ENCODE peak calls at places on chromosome 6, in seven cellular contexts. L is HCT116, Y is K562, T is SK-N-SH, X is GM12878, E is H1, V is HepG2. Q is an unnamed sample.

GRCh38 chr6:87029711-87030314 is 65.1 kb downstream of the CGA start:
- DNase-seq in L (peak; percentile 61), Y (peak; percentile 60), T (peak; percentile 51), X (no peak), E (no peak), V (peak; percentile 16), Q (peak; percentile 51)

GRCh38 chr6:82651845-82652333 is 288.3 kb downstream of the TPBG start:
- DNase-seq in L (no peak), Y (no peak), T (no peak), X (no peak), E (no peak), V (no peak), Q (no peak)

GRCh38 chr6:141077355-141078333 is 1055.1 kb upstream of the GJE1 start:
- DNase-seq in L (peak; percentile 65), Y (no peak), T (peak; percentile 15), X (no peak), E (peak; percentile 50), V (peak; percentile 80), Q (no peak)

GRCh38 chr6:125714431-125715090 is 34.9 kb upstream of the HEY2 start:
- DNase-seq in L (no peak), Y (no peak), T (no peak), X (peak; percentile 55), E (no peak), V (no peak), Q (no peak)

GRCh38 chr6:85461806-85462185 is 11.9 kb downstream of the NT5E start:
- DNase-seq in L (no peak), Y (no peak), T (no peak), X (no peak), E (no peak), V (no peak), Q (no peak)

GRCh38 chr6:56368484-56368883 is 121.1 kb upstream of the COL21A1 start:
- DNase-seq in L (no peak), Y (no peak), T (no peak), X (no peak), E (no peak), V (peak; percentile 34), Q (no peak)

GRCh38 chr6:11111769-11112437 is 378 bp upstream of the ERVFRD-1 start:
- DNase-seq in L (no peak), Y (peak; percentile 72), T (no peak), X (no peak), E (peak; percentile 37), V (no peak), Q (no peak)

GRCh38 chr6:40977085-40977484 is 61.9 kb downstream of the UNC5CL start:
- DNase-seq in L (no peak), Y (no peak), T (no peak), X (no peak), E (no peak), V (no peak), Q (no peak)

GRCh38 chr6:48423640-48424365 is 312.8 kb upstream of the PTCHD4 start:
- DNase-seq in L (no peak), Y (no peak), T (no peak), X (no peak), E (no peak), V (no peak), Q (no peak)

GRCh38 chr6:63295553-63295952 is 24.2 kb downstream of the LGSN start:
- DNase-seq in L (no peak), Y (no peak), T (no peak), X (no peak), E (no peak), V (no peak), Q (no peak)

GRCh38 chr6:14037402-14038277 is 79.9 kb upstream of the CD83 start:
- DNase-seq in L (no peak), Y (peak; percentile 30), T (no peak), X (no peak), E (no peak), V (no peak), Q (no peak)

GRCh38 chr6:43096451-43097097 is 20.5 kb downstream of the PTK7 start:
- DNase-seq in L (no peak), Y (peak; percentile 43), T (peak; percentile 38), X (no peak), E (no peak), V (no peak), Q (peak; percentile 64)

GRCh38 chr6:41767112-41767946 is 12.4 kb downstream of the FRS3 start:
- DNase-seq in L (no peak), Y (peak; percentile 85), T (peak; percentile 89), X (no peak), E (no peak), V (peak; percentile 82), Q (peak; percentile 54)

GRCh38 chr6:24692851-24693592 is 25.9 kb downstream of the C6orf62 start:
- DNase-seq in L (no peak), Y (no peak), T (no peak), X (no peak), E (no peak), V (no peak), Q (no peak)

GRCh38 chr6:46251583-46252339 is 81.0 kb upstream of the ENPP5 start:
- DNase-seq in L (no peak), Y (no peak), T (no peak), X (no peak), E (no peak), V (no peak), Q (no peak)

GRCh38 chr6:106149472-106150069 is 63.4 kb downstream of the PRDM1 start:
- DNase-seq in L (no peak), Y (no peak), T (no peak), X (no peak), E (no peak), V (no peak), Q (no peak)

GRCh38 chr6:18471232-18471964 is 84.2 kb downstream of the RNF144B start:
- DNase-seq in L (no peak), Y (no peak), T (peak; percentile 6), X (no peak), E (no peak), V (no peak), Q (no peak)

GRCh38 chr6:53369876-53370515 is 21.2 kb upstream of the ELOVL5 start:
- DNase-seq in L (no peak), Y (no peak), T (no peak), X (no peak), E (no peak), V (no peak), Q (no peak)

GRCh38 chr6:92495246-92495645 is 924.1 kb downstream of the EPHA7 start:
- DNase-seq in L (no peak), Y (no peak), T (no peak), X (no peak), E (no peak), V (no peak), Q (peak; percentile 12)

GRCh38 chr6:3193102-3193837 is 34.2 kb downstream of the TUBB2B start:
- DNase-seq in L (no peak), Y (no peak), T (no peak), X (no peak), E (no peak), V (no peak), Q (no peak)

GRCh38 chr6:3195695-3196497 is 31.6 kb downstream of the TUBB2B start:
- DNase-seq in L (peak; percentile 19), Y (peak; percentile 88), T (peak; percentile 63), X (no peak), E (peak; percentile 66), V (peak; percentile 90), Q (no peak)

GRCh38 chr6:3195377-3195694 is 32.1 kb downstream of the TUBB2B start:
- DNase-seq in L (no peak), Y (no peak), T (no peak), X (no peak), E (no peak), V (no peak), Q (no peak)

GRCh38 chr6:3194535-3195376 is 32.7 kb downstream of the TUBB2B start:
- DNase-seq in L (no peak), Y (peak; percentile 29), T (peak; percentile 85), X (no peak), E (peak; percentile 62), V (no peak), Q (no peak)

DNA sequence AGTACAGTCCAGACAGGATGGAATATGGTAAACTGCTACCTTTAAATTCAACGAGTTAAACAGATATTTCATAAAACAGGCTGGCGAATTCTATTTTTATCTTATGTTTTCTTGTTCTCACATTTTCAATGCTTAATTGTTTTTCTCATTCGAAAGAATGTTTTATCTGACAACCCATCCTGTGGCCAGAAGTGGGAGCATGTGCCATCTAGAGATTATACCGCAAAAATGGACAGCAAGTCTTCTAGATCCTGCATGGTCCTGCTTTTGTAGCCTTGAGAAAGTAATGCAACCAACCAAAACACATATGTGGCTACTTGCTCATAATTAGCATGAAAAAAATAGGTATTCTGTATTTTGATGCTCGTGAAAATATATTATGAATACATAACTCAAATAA is 30.7 kb downstream of the TUBB2B start:
- DNase-seq in L (no peak), Y (peak; percentile 59), T (no peak), X (no peak), E (no peak), V (no peak), Q (no peak)
- TF ChIP-seq JUND in L (no peak), Y (no peak), T (no peak), X (no peak), E (no peak), V (no peak), Q (no peak)

DNA sequence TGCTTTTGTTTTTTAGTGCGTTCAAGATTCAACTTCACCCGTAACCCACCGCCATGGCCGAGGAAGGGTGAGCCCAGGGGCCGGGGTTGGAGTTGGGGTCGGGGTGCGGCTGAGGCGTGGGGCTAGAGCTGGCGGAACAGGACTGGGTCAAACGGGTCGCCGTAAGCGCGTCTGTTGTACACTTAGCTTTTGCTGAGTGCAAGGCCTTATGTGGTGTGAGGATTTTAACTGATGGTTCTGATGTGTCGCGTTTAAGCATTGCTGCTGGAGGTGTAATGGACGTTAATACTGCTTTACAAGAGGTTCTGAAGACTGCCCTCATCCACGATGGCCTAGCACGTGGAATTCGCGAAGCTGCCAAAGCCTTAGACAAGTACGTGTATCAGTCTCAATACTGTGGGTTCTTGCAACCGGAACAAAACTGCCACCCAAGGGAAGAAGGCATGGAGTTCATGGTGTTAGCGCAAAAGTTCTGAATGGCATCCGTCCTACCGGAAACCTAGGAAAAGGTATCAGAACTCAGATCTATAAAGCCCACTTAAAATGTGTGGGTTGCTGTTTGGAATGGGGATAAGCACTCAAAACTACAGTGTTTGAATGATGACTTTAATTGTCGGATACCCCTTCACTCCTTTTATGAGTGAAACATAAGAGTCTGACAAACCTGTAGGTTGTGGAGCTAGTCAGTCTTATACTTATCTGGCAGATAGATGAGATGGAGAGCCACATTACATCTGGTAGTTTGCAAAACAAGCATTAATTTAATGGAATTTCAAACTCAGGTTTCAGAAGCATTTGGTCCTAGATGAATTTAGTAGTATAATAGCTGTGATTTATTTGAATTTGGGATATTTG is 574 bp downstream of the RPS12 start:
- DNase-seq in L (no peak), Y (peak; percentile 50), T (no peak), X (no peak), E (no peak), V (peak; percentile 19), Q (no peak)
- TF ChIP-seq JUND in L (no peak), Y (no peak), T (no peak), X (no peak), E (no peak), V (no peak), Q (no peak)

DNA sequence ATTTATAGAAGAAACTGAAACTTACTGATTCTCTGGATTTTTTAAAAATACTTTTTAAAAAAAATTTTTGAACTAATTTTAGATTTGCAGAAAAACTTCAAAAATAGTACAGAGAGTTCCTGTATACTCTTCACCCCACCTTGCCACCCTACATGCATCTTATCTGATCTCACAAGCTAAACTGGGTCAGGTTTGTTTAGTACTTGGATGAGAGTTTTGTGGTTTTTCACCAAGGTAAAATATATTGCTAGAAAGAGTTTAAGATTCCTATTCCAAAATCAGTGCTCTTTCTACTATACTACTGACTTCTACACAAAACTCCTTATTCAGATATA is 350.8 kb upstream of the RUNX2 start:
- DNase-seq in L (no peak), Y (no peak), T (no peak), X (no peak), E (no peak), V (no peak), Q (no peak)
- TF ChIP-seq JUND in L (no peak), Y (no peak), T (no peak), X (no peak), E (no peak), V (no peak), Q (no peak)

GRCh38 chr6:160127270-160128124 is 5.9 kb downstream of the SLC22A1 start:
- DNase-seq in L (no peak), Y (no peak), T (no peak), X (no peak), E (no peak), V (no peak), Q (no peak)
- TF ChIP-seq JUND in L (no peak), Y (no peak), T (no peak), X (no peak), E (no peak), V (no peak), Q (no peak)